ENCODE peak calls at places on chromosomes 3 and 15, in eight cellular contexts. One of them, this sample, is unnamed.

GRCh38 chr15:68552344-68552743 is 26.4 kb upstream of the CORO2B start:
- DNase-seq in NCI-H2081 treated with DMSO at 0.1 percent for 48 hours: no peak
- DNase-seq in stimulated activated CD4-positive, alpha-beta T cell treated with anti-CD3 and anti-CD28 coated beads, Interleukin-1b, Interleukin-23, amount 100 ng/mL, for 24 hours: no peak
- DNase-seq in amniotic stem cell: no peak
- DNase-seq in substantia nigra: no peak
- DNase-seq in mesenteric fat pad: no peak
- DNase-seq in HTR-8/SVneo: no peak
- DNase-seq in activated gamma-delta T cell treated with Interleukin-2 at 50 U/mL for 16 hours: no peak
- DNase-seq in this sample: no peak

GRCh38 chr3:114409291-114409690 is 115.5 kb downstream of the TIGIT start:
- DNase-seq in substantia nigra: no peak
- DNase-seq in activated gamma-delta T cell treated with Interleukin-2 at 50 U/mL for 16 hours: no peak
- DNase-seq in HTR-8/SVneo: no peak
- DNase-seq in mesenteric fat pad: no peak
- DNase-seq in NCI-H2081 treated with DMSO at 0.1 percent for 48 hours: no peak
- DNase-seq in stimulated activated CD4-positive, alpha-beta T cell treated with anti-CD3 and anti-CD28 coated beads, Interleukin-1b, Interleukin-23, amount 100 ng/mL, for 24 hours: no peak
- DNase-seq in amniotic stem cell: no peak
- DNase-seq in this sample: no peak

GRCh38 chr15:59657635-59658125 is 365 bp upstream of the GTF2A2 start:
- DNase-seq in substantia nigra: no peak
- DNase-seq in HTR-8/SVneo: no peak
- DNase-seq in stimulated activated CD4-positive, alpha-beta T cell treated with anti-CD3 and anti-CD28 coated beads, Interleukin-1b, Interleukin-23, amount 100 ng/mL, for 24 hours: no peak
- DNase-seq in NCI-H2081 treated with DMSO at 0.1 percent for 48 hours: no peak
- DNase-seq in mesenteric fat pad: no peak
- DNase-seq in activated gamma-delta T cell treated with Interleukin-2 at 50 U/mL for 16 hours: no peak
- DNase-seq in amniotic stem cell: no peak
- DNase-seq in this sample: no peak

GRCh38 chr3:194994551-194994981 is 276.4 kb downstream of the XXYLT1 start:
- DNase-seq in NCI-H2081 treated with DMSO at 0.1 percent for 48 hours: no peak
- DNase-seq in substantia nigra: no peak
- DNase-seq in amniotic stem cell: no peak
- DNase-seq in activated gamma-delta T cell treated with Interleukin-2 at 50 U/mL for 16 hours: no peak
- DNase-seq in stimulated activated CD4-positive, alpha-beta T cell treated with anti-CD3 and anti-CD28 coated beads, Interleukin-1b, Interleukin-23, amount 100 ng/mL, for 24 hours: no peak
- DNase-seq in mesenteric fat pad: no peak
- DNase-seq in HTR-8/SVneo: no peak
- DNase-seq in this sample: no peak

GRCh38 chr15:64070965-64071851 is 22.4 kb downstream of the CIAO2A start:
- DNase-seq in substantia nigra: no peak
- DNase-seq in NCI-H2081 treated with DMSO at 0.1 percent for 48 hours: no peak
- DNase-seq in HTR-8/SVneo: peak; percentile 55
- DNase-seq in stimulated activated CD4-positive, alpha-beta T cell treated with anti-CD3 and anti-CD28 coated beads, Interleukin-1b, Interleukin-23, amount 100 ng/mL, for 24 hours: no peak
- DNase-seq in mesenteric fat pad: no peak
- DNase-seq in activated gamma-delta T cell treated with Interleukin-2 at 50 U/mL for 16 hours: no peak
- DNase-seq in amniotic stem cell: peak; percentile 30
- DNase-seq in this sample: no peak

GRCh38 chr3:188401244-188401604 is 247.3 kb downstream of the LPP start:
- DNase-seq in mesenteric fat pad: no peak
- DNase-seq in NCI-H2081 treated with DMSO at 0.1 percent for 48 hours: no peak
- DNase-seq in amniotic stem cell: no peak
- DNase-seq in HTR-8/SVneo: no peak
- DNase-seq in activated gamma-delta T cell treated with Interleukin-2 at 50 U/mL for 16 hours: no peak
- DNase-seq in stimulated activated CD4-positive, alpha-beta T cell treated with anti-CD3 and anti-CD28 coated beads, Interleukin-1b, Interleukin-23, amount 100 ng/mL, for 24 hours: no peak
- DNase-seq in substantia nigra: no peak
- DNase-seq in this sample: no peak

GRCh38 chr3:134369231-134369741 is 5.0 kb downstream of the AMOTL2 start:
- DNase-seq in NCI-H2081 treated with DMSO at 0.1 percent for 48 hours: no peak
- DNase-seq in stimulated activated CD4-positive, alpha-beta T cell treated with anti-CD3 and anti-CD28 coated beads, Interleukin-1b, Interleukin-23, amount 100 ng/mL, for 24 hours: no peak
- DNase-seq in activated gamma-delta T cell treated with Interleukin-2 at 50 U/mL for 16 hours: no peak
- DNase-seq in amniotic stem cell: no peak
- DNase-seq in HTR-8/SVneo: no peak
- DNase-seq in mesenteric fat pad: peak; percentile 79
- DNase-seq in substantia nigra: no peak
- DNase-seq in this sample: no peak

GRCh38 chr3:149657796-149658443 is at the start of gene WWTR1:
- DNase-seq in NCI-H2081 treated with DMSO at 0.1 percent for 48 hours: no peak
- DNase-seq in substantia nigra: peak; percentile 52
- DNase-seq in HTR-8/SVneo: peak; percentile 89
- DNase-seq in mesenteric fat pad: peak; percentile 94
- DNase-seq in activated gamma-delta T cell treated with Interleukin-2 at 50 U/mL for 16 hours: peak; percentile 5
- DNase-seq in stimulated activated CD4-positive, alpha-beta T cell treated with anti-CD3 and anti-CD28 coated beads, Interleukin-1b, Interleukin-23, amount 100 ng/mL, for 24 hours: no peak
- DNase-seq in amniotic stem cell: peak; percentile 86
- DNase-seq in this sample: peak; percentile 96

GRCh38 chr15:45583731-45584639 is 3.2 kb upstream of the BLOC1S6 start:
- DNase-seq in substantia nigra: no peak
- DNase-seq in HTR-8/SVneo: no peak
- DNase-seq in NCI-H2081 treated with DMSO at 0.1 percent for 48 hours: no peak
- DNase-seq in amniotic stem cell: no peak
- DNase-seq in mesenteric fat pad: no peak
- DNase-seq in stimulated activated CD4-positive, alpha-beta T cell treated with anti-CD3 and anti-CD28 coated beads, Interleukin-1b, Interleukin-23, amount 100 ng/mL, for 24 hours: no peak
- DNase-seq in activated gamma-delta T cell treated with Interleukin-2 at 50 U/mL for 16 hours: no peak
- DNase-seq in this sample: no peak

GRCh38 chr3:182682263-182683229 is 110.8 kb upstream of the ATP11B start:
- DNase-seq in substantia nigra: peak; percentile 34
- DNase-seq in stimulated activated CD4-positive, alpha-beta T cell treated with anti-CD3 and anti-CD28 coated beads, Interleukin-1b, Interleukin-23, amount 100 ng/mL, for 24 hours: peak; percentile 39
- DNase-seq in amniotic stem cell: peak; percentile 2
- DNase-seq in activated gamma-delta T cell treated with Interleukin-2 at 50 U/mL for 16 hours: peak; percentile 50
- DNase-seq in HTR-8/SVneo: peak; percentile 28
- DNase-seq in mesenteric fat pad: peak; percentile 90
- DNase-seq in NCI-H2081 treated with DMSO at 0.1 percent for 48 hours: no peak
- DNase-seq in this sample: peak; percentile 49

GRCh38 chr3:42264399-42265058 is 1.5 kb downstream of the CCK start:
- DNase-seq in HTR-8/SVneo: no peak
- DNase-seq in stimulated activated CD4-positive, alpha-beta T cell treated with anti-CD3 and anti-CD28 coated beads, Interleukin-1b, Interleukin-23, amount 100 ng/mL, for 24 hours: no peak
- DNase-seq in NCI-H2081 treated with DMSO at 0.1 percent for 48 hours: no peak
- DNase-seq in amniotic stem cell: no peak
- DNase-seq in activated gamma-delta T cell treated with Interleukin-2 at 50 U/mL for 16 hours: no peak
- DNase-seq in substantia nigra: no peak
- DNase-seq in mesenteric fat pad: no peak
- DNase-seq in this sample: no peak

GRCh38 chr3:88626426-88627120 is 476.8 kb downstream of the C3orf38 start:
- DNase-seq in activated gamma-delta T cell treated with Interleukin-2 at 50 U/mL for 16 hours: no peak
- DNase-seq in substantia nigra: no peak
- DNase-seq in amniotic stem cell: no peak
- DNase-seq in HTR-8/SVneo: no peak
- DNase-seq in mesenteric fat pad: no peak
- DNase-seq in NCI-H2081 treated with DMSO at 0.1 percent for 48 hours: no peak
- DNase-seq in stimulated activated CD4-positive, alpha-beta T cell treated with anti-CD3 and anti-CD28 coated beads, Interleukin-1b, Interleukin-23, amount 100 ng/mL, for 24 hours: no peak
- DNase-seq in this sample: no peak

GRCh38 chr3:170903123-170903522 is 5.3 kb downstream of the EIF5A2 start:
- DNase-seq in substantia nigra: no peak
- DNase-seq in stimulated activated CD4-positive, alpha-beta T cell treated with anti-CD3 and anti-CD28 coated beads, Interleukin-1b, Interleukin-23, amount 100 ng/mL, for 24 hours: no peak
- DNase-seq in mesenteric fat pad: no peak
- DNase-seq in activated gamma-delta T cell treated with Interleukin-2 at 50 U/mL for 16 hours: no peak
- DNase-seq in HTR-8/SVneo: no peak
- DNase-seq in NCI-H2081 treated with DMSO at 0.1 percent for 48 hours: no peak
- DNase-seq in amniotic stem cell: no peak
- DNase-seq in this sample: no peak

GRCh38 chr15:51401872-51402517 is 60.5 kb downstream of the GLDN start:
- DNase-seq in substantia nigra: peak; percentile 21
- DNase-seq in HTR-8/SVneo: peak; percentile 30
- DNase-seq in NCI-H2081 treated with DMSO at 0.1 percent for 48 hours: no peak
- DNase-seq in stimulated activated CD4-positive, alpha-beta T cell treated with anti-CD3 and anti-CD28 coated beads, Interleukin-1b, Interleukin-23, amount 100 ng/mL, for 24 hours: no peak
- DNase-seq in amniotic stem cell: no peak
- DNase-seq in activated gamma-delta T cell treated with Interleukin-2 at 50 U/mL for 16 hours: no peak
- DNase-seq in mesenteric fat pad: no peak
- DNase-seq in this sample: peak; percentile 74

GRCh38 chr3:157631468-157631867 is 128.3 kb upstream of the VEPH1 start:
- DNase-seq in mesenteric fat pad: no peak
- DNase-seq in HTR-8/SVneo: no peak
- DNase-seq in stimulated activated CD4-positive, alpha-beta T cell treated with anti-CD3 and anti-CD28 coated beads, Interleukin-1b, Interleukin-23, amount 100 ng/mL, for 24 hours: no peak
- DNase-seq in substantia nigra: no peak
- DNase-seq in NCI-H2081 treated with DMSO at 0.1 percent for 48 hours: no peak
- DNase-seq in activated gamma-delta T cell treated with Interleukin-2 at 50 U/mL for 16 hours: no peak
- DNase-seq in amniotic stem cell: peak; percentile 0
- DNase-seq in this sample: no peak

GRCh38 chr3:190848891-190849290 is 13.6 kb downstream of the GMNC start:
- DNase-seq in mesenteric fat pad: no peak
- DNase-seq in stimulated activated CD4-positive, alpha-beta T cell treated with anti-CD3 and anti-CD28 coated beads, Interleukin-1b, Interleukin-23, amount 100 ng/mL, for 24 hours: no peak
- DNase-seq in activated gamma-delta T cell treated with Interleukin-2 at 50 U/mL for 16 hours: no peak
- DNase-seq in HTR-8/SVneo: no peak
- DNase-seq in substantia nigra: no peak
- DNase-seq in amniotic stem cell: no peak
- DNase-seq in NCI-H2081 treated with DMSO at 0.1 percent for 48 hours: no peak
- DNase-seq in this sample: no peak

GRCh38 chr3:144840866-144841265 is 869.2 kb downstream of the DIPK2A start:
- DNase-seq in activated gamma-delta T cell treated with Interleukin-2 at 50 U/mL for 16 hours: no peak
- DNase-seq in amniotic stem cell: no peak
- DNase-seq in HTR-8/SVneo: no peak
- DNase-seq in mesenteric fat pad: no peak
- DNase-seq in stimulated activated CD4-positive, alpha-beta T cell treated with anti-CD3 and anti-CD28 coated beads, Interleukin-1b, Interleukin-23, amount 100 ng/mL, for 24 hours: no peak
- DNase-seq in substantia nigra: no peak
- DNase-seq in NCI-H2081 treated with DMSO at 0.1 percent for 48 hours: no peak
- DNase-seq in this sample: no peak

GRCh38 chr3:144362126-144362525 is 390.5 kb downstream of the DIPK2A start:
- DNase-seq in substantia nigra: no peak
- DNase-seq in amniotic stem cell: no peak
- DNase-seq in activated gamma-delta T cell treated with Interleukin-2 at 50 U/mL for 16 hours: no peak
- DNase-seq in mesenteric fat pad: no peak
- DNase-seq in stimulated activated CD4-positive, alpha-beta T cell treated with anti-CD3 and anti-CD28 coated beads, Interleukin-1b, Interleukin-23, amount 100 ng/mL, for 24 hours: no peak
- DNase-seq in NCI-H2081 treated with DMSO at 0.1 percent for 48 hours: no peak
- DNase-seq in HTR-8/SVneo: no peak
- DNase-seq in this sample: no peak

This sample was measured in aorta.